ENCODE peak calls at places on chromosomes 4 and X, in five cellular contexts. P is mesendoderm, U is brain microvascular endothelial cell, L is lung, C is MM.1S. F is an unnamed sample.

GRCh38 chr4:153028535-153028934 is 92.4 kb downstream of the FHDC1 start:
- DNase-seq in P (peak), C (no peak), U (no peak), L (no peak), F (no peak)

GRCh38 chr4:101914761-101915160 is 124.2 kb downstream of the BANK1 start:
- DNase-seq in P (no peak), U (no peak), C (no peak), L (no peak), F (no peak)

GRCh38 chr4:123578276-123579014 is 181.8 kb downstream of the SPRY1 start:
- DNase-seq in C (no peak), P (no peak), U (no peak), L (no peak), F (no peak)

GRCh38 chrX:110944793-110945466 is 149.3 kb upstream of the CHRDL1 start:
- DNase-seq in L (no peak), C (no peak), P (peak), U (no peak), F (no peak)

GRCh38 chr4:78560296-78560963 is 8.9 kb downstream of the ANXA3 start:
- DNase-seq in P (peak), L (no peak), C (no peak), U (peak), F (no peak)

GRCh38 chr4:52911684-52912294 is 49.7 kb downstream of the RASL11B start:
- DNase-seq in C (peak), U (peak), L (peak), P (peak), F (peak)

GRCh38 chrX:69555396-69556023 is 51.4 kb downstream of the NALF2 start:
- DNase-seq in L (no peak), C (no peak), U (no peak), P (peak), F (no peak)

GRCh38 chr4:118767109-118767508 is 68.8 kb downstream of the SEC24D start:
- DNase-seq in L (no peak), U (no peak), C (no peak), P (no peak), F (no peak)

GRCh38 chr4:13483142-13484044 is 747 bp downstream of the RAB28 start:
- DNase-seq in U (peak), P (peak), C (peak), L (peak), F (peak)

GRCh38 chr4:56787380-56787779 is 34.1 kb downstream of the SPINK2 start:
- DNase-seq in L (no peak), U (no peak), C (no peak), P (peak), F (no peak)

GRCh38 chr4:40685300-40685699 is 55.6 kb upstream of the RBM47 start:
- DNase-seq in U (peak), P (no peak), C (no peak), L (no peak), F (no peak)

GRCh38 chr4:66688674-66689073 is 856.6 kb downstream of the CENPC start:
- DNase-seq in U (no peak), P (no peak), L (no peak), C (peak), F (peak)

GRCh38 chrX:73855546-73855945 is 292.5 kb downstream of the CHIC1 start:
- DNase-seq in U (peak), L (peak), P (peak), C (peak), F (peak)

GRCh38 chr4:7066493-7066892 is 1.4 kb downstream of the GRPEL1 start:
- DNase-seq in C (no peak), L (no peak), P (no peak), U (no peak), F (no peak)

GRCh38 chr4:1777822-1778641 is 15.1 kb upstream of the FGFR3 start:
- DNase-seq in P (peak), U (peak), L (no peak), C (no peak), F (no peak)

GRCh38 chr4:174218127-174218790 is 65.2 kb downstream of the FBXO8 start:
- DNase-seq in C (no peak), U (no peak), L (no peak), P (peak), F (no peak)

GRCh38 chrX:45322382-45322781 is 121.7 kb upstream of the DIPK2B start:
- DNase-seq in L (peak), C (peak), P (peak), U (peak), F (peak)

GRCh38 chr4:164876680-164877324 is at the start of gene APELA:
- DNase-seq in C (no peak), U (no peak), L (no peak), P (peak), F (no peak)

GRCh38 chr4:75634951-75635350 is 4.6 kb upstream of the CDKL2 start:
- DNase-seq in L (no peak), U (no peak), P (no peak), C (no peak), F (no peak)

GRCh38 chr4:13903851-13904340 is 276.4 kb upstream of the BOD1L1 start:
- DNase-seq in U (no peak), C (no peak), P (no peak), L (no peak), F (no peak)

GRCh38 chrX:114152130-114152529 is 431.8 kb upstream of the HTR2C start:
- DNase-seq in L (no peak), P (peak), U (peak), C (no peak), F (no peak)

GRCh38 chrX:56248492-56248891 is 16.3 kb downstream of the KLF8 start:
- DNase-seq in C (peak), U (peak), P (peak), L (peak), F (peak)

GRCh38 chr4:86033171-86033570 is 326.7 kb downstream of the MAPK10 start:
- DNase-seq in U (peak), C (no peak), L (peak), P (no peak), F (no peak)

GRCh38 chrX:19121898-19122640 is at the start of gene ADGRG2:
- DNase-seq in L (peak), C (no peak), P (peak), U (no peak), F (no peak)

GRCh38 chrX:25646156-25646555 is 492.0 kb upstream of the MAGEB18 start:
- DNase-seq in P (no peak), L (no peak), U (no peak), C (no peak), F (no peak)

GRCh38 chr4:102723511-102723910 is 37.3 kb downstream of the MANBA start:
- DNase-seq in P (no peak), U (no peak), L (no peak), C (no peak), F (no peak)

GRCh38 chrX:53257166-53257565 is 24.2 kb downstream of the IQSEC2 start:
- DNase-seq in C (no peak), U (no peak), L (no peak), P (no peak), F (no peak)

GRCh38 chr4:7144374-7145290 is 47.7 kb upstream of the SORCS2 start:
- DNase-seq in P (peak), C (no peak), U (no peak), L (no peak), F (no peak)

GRCh38 chr4:150002561-150002960 is 75.7 kb upstream of the DCLK2 start:
- DNase-seq in C (no peak), U (peak), P (no peak), L (no peak), F (no peak)

GRCh38 chr4:76160355-76160754 is 12.2 kb upstream of the NUP54 start:
- DNase-seq in L (no peak), U (no peak), P (no peak), C (no peak), F (no peak)

GRCh38 chr4:88609387-88609786 is 17.1 kb downstream of the HERC3 start:
- DNase-seq in L (no peak), P (no peak), U (no peak), C (no peak), F (no peak)
- H3K27ac ChIP-seq in L (peak), P (no peak), U (no peak), C (no peak), F (no peak)

GRCh38 chr4:10278071-10278470 is 161.5 kb upstream of the WDR1 start:
- DNase-seq in U (no peak), P (no peak), L (no peak), C (no peak), F (no peak)
- H3K27ac ChIP-seq in U (no peak), P (no peak), L (no peak), C (no peak), F (no peak)

DNA sequence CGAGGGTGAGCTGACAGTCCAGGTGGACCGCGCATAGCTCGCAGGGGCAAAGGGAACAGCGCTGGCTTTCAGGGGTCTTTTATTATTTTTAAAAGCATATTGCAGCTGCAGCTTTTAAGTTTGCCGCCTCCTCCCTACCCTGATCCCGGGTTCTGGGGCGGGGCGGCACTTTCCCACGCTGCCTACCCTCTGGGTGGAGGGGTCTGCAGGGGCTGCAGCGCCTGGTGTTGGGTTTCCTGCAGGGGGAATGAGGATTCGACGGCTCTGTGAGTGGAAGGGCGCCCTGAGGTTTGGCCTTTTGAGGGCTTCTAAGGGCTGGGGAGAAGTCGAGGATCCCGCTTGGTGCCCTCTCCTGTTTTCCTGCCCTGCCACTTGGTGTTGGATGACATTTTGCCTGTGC is 80.7 kb upstream of the SCML1 start:
- DNase-seq in C (no peak), U (no peak), P (no peak), L (no peak), F (no peak)
- H3K27ac ChIP-seq in C (no peak), U (no peak), P (no peak), L (no peak), F (no peak)

DNA sequence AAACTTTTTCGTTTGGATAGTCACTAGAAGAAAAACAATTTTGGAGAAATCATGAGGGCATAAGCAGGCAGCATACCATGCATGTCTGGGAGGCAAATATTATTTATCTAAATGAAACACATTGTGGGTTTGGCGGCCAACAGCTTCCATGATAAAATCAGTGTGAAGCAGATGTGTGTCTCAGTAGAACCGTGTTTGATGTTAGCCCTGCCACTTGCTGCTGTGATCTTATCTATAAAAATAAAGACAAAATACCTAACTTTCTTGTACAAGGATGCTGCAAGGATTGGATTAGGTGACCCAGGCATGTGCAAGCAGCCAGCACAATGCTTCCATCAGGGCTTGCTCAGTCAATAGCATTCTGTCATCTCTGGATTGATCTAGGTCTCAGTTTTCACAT is 341.4 kb downstream of the PACRGL start:
- DNase-seq in C (no peak), U (no peak), L (no peak), P (no peak), F (no peak)
- H3K27ac ChIP-seq in C (no peak), U (no peak), L (no peak), P (no peak), F (no peak)

DNA sequence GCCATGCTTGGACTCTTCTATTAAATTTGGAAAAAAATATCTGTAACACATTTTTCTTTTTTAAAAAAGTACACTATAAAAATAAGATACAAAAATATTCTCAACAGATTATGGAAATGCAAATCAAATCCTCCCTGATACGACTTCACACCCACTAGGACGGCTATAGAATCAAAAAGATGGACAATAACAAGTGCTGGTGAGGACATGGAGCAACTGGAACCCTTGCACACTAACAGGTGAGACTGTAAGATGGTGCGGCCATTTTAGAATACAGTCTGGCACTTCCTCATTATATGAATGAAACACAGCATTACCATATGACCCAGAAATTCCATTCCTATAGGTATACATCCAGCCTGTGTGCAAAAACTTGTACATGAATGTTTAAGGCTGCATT is 83.6 kb downstream of the GATB start:
- DNase-seq in P (no peak), L (no peak), C (no peak), U (no peak), F (no peak)
- H3K27ac ChIP-seq in P (no peak), L (no peak), C (no peak), U (no peak), F (no peak)

DNA sequence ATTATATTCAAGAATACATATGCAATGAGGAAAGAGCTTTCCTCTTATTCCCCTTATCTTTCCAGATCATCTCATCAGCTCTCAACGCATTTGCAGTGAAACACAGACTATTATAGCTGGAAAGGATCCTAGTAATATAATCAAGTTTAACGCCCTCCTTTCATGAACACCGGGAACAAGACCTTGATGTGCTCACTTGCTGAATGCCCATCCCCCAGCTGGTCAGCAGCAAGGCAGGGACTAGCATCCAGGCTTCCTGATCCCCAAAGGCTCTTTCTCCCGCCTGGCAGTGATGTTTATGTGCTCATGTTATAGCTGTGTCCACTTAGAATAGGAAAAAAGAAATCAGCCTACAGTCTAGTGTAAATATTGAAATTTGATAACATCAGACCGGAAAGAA is 24.6 kb downstream of the GPC4 start:
- DNase-seq in U (no peak), C (no peak), L (no peak), P (no peak), F (no peak)
- H3K27ac ChIP-seq in U (no peak), C (no peak), L (no peak), P (no peak), F (no peak)

GRCh38 chr4:83128235-83128929 is 13.9 kb upstream of the PLAC8 start:
- DNase-seq in C (no peak), L (no peak), U (peak), P (no peak), F (no peak)
- H3K27ac ChIP-seq in C (no peak), L (no peak), U (peak), P (no peak), F (no peak)

GRCh38 chr4:37442062-37442323 is 197.4 kb downstream of the NWD2 start:
- DNase-seq in L (no peak), P (no peak), U (no peak), C (no peak), F (no peak)
- H3K27ac ChIP-seq in L (no peak), P (no peak), U (no peak), C (no peak), F (no peak)

GRCh38 chr4:15149842-15150592 is 147.7 kb downstream of the CPEB2 start:
- DNase-seq in L (peak), U (peak), P (peak), C (peak), F (peak)
- H3K27ac ChIP-seq in L (peak), U (peak), P (no peak), C (no peak), F (no peak)

GRCh38 chrX:101932249-101932570 is 383 bp upstream of the ZMAT1 start:
- DNase-seq in L (no peak), P (no peak), C (no peak), U (no peak), F (no peak)

GRCh38 chrX:101931494-101932248 is at the start of gene ZMAT1:
- DNase-seq in P (peak), U (peak), C (peak), L (peak), F (no peak)

GRCh38 chrX:101925733-101926132 is 6.1 kb downstream of the ZMAT1 start:
- DNase-seq in P (no peak), L (no peak), U (no peak), C (no peak), F (no peak)

GRCh38 chrX:101931104-101931493 is 728 bp downstream of the ZMAT1 start:
- DNase-seq in P (no peak), U (no peak), L (no peak), C (no peak), F (no peak)
- H3K27ac ChIP-seq in P (no peak), U (no peak), L (peak), C (peak), F (no peak)

F was measured in OCI-LY7.